ENCODE peak calls at places on chromosomes 2 and 18, in eight cellular contexts. C is body of pancreas; N is AG08396; Z is posterior vena cava; A is CD4-positive, alpha-beta T cell; Q is activated CD4-positive, alpha-beta T cell treated with anti-CD3 and anti-CD28 coated beads for 4 hours; H is amniotic stem cell; I is kidney glomerular epithelial cell. V is an unnamed sample.

GRCh38 chr2:120738786-120739771 is 3.4 kb downstream of the GLI2 start:
- DNase-seq in C (no peak), N (no peak), Z (peak; percentile 56), A (no peak), Q (no peak), H (no peak), I (no peak), V (no peak)

GRCh38 chr2:72126186-72127100 is 21.2 kb downstream of the CYP26B1 start:
- DNase-seq in C (no peak), N (no peak), Z (no peak), A (no peak), Q (no peak), H (no peak), I (no peak), V (no peak)

GRCh38 chr2:129829577-129829976 is 149.9 kb upstream of the RAB6C start:
- DNase-seq in C (no peak), N (no peak), Z (no peak), A (no peak), Q (no peak), H (no peak), I (no peak), V (no peak)

GRCh38 chr2:118032169-118033013 is 18.5 kb upstream of the CCDC93 start:
- DNase-seq in C (peak; percentile 53), N (peak; percentile 21), Z (no peak), A (peak; percentile 14), Q (peak; percentile 35), H (peak; percentile 31), I (peak; percentile 36), V (no peak)

GRCh38 chr2:44291281-44292248 is 16.3 kb downstream of the SLC3A1 start:
- DNase-seq in C (peak; percentile 84), N (peak; percentile 57), Z (no peak), A (no peak), Q (no peak), H (peak; percentile 46), I (peak; percentile 100), V (no peak)

GRCh38 chr2:224885295-224885694 is 157.0 kb downstream of the DOCK10 start:
- DNase-seq in C (no peak), N (no peak), Z (no peak), A (no peak), Q (no peak), H (no peak), I (no peak), V (no peak)

GRCh38 chr2:201697899-201698298 is 545 bp downstream of the MPP4 start:
- DNase-seq in C (no peak), N (peak; percentile 43), Z (no peak), A (no peak), Q (no peak), H (peak; percentile 51), I (peak; percentile 3), V (no peak)

GRCh38 chr2:71889991-71890684 is 257.5 kb downstream of the CYP26B1 start:
- DNase-seq in C (no peak), N (peak; percentile 61), Z (peak; percentile 74), A (no peak), Q (no peak), H (no peak), I (no peak), V (no peak)

GRCh38 chr18:57772387-57772799 is 30.7 kb downstream of the ATP8B1 start:
- DNase-seq in C (peak; percentile 58), N (no peak), Z (no peak), A (no peak), Q (no peak), H (no peak), I (no peak), V (no peak)

GRCh38 chr2:40428434-40428833 is 23.5 kb downstream of the SLC8A1 start:
- DNase-seq in C (no peak), N (no peak), Z (no peak), A (no peak), Q (no peak), H (no peak), I (no peak), V (no peak)

GRCh38 chr18:23969664-23970063 is 44.9 kb upstream of the TTC39C start:
- DNase-seq in C (no peak), N (no peak), Z (no peak), A (no peak), Q (no peak), H (no peak), I (no peak), V (no peak)

GRCh38 chr2:191917430-191917881 is 70.6 kb upstream of the CAVIN2 start:
- DNase-seq in C (no peak), N (no peak), Z (no peak), A (no peak), Q (no peak), H (no peak), I (no peak), V (no peak)

GRCh38 chr18:54812885-54813284 is 15.4 kb upstream of the RAB27B start:
- DNase-seq in C (no peak), N (no peak), Z (no peak), A (no peak), Q (no peak), H (no peak), I (no peak), V (no peak)

GRCh38 chr2:239533917-239534316 is 133.1 kb upstream of the HDAC4 start:
- DNase-seq in C (no peak), N (no peak), Z (peak; percentile 93), A (no peak), Q (no peak), H (no peak), I (no peak), V (no peak)

GRCh38 chr2:239268082-239268481 is 132.7 kb downstream of the HDAC4 start:
- DNase-seq in C (peak; percentile 76), N (no peak), Z (peak; percentile 83), A (no peak), Q (no peak), H (no peak), I (no peak), V (no peak)

GRCh38 chr2:26922638-26923466 is 47.6 kb upstream of the MAPRE3 start:
- DNase-seq in C (peak; percentile 34), N (peak; percentile 38), Z (no peak), A (no peak), Q (peak; percentile 27), H (no peak), I (peak; percentile 17), V (peak; percentile 32)

GRCh38 chr2:212254331-212254730 is 284.3 kb downstream of the ERBB4 start:
- DNase-seq in C (no peak), N (no peak), Z (no peak), A (no peak), Q (no peak), H (no peak), I (no peak), V (no peak)

GRCh38 chr2:134306521-134306920 is 52.6 kb downstream of the MGAT5 start:
- DNase-seq in C (no peak), N (no peak), Z (no peak), A (no peak), Q (no peak), H (no peak), I (no peak), V (no peak)

GRCh38 chr2:160063266-160063665 is 851 bp upstream of the PLA2R1 start:
- DNase-seq in C (no peak), N (no peak), Z (no peak), A (no peak), Q (no peak), H (no peak), I (no peak), V (no peak)

GRCh38 chr2:21017748-21018276 is 26.1 kb downstream of the APOB start:
- DNase-seq in C (no peak), N (no peak), Z (no peak), A (no peak), Q (no peak), H (no peak), I (no peak), V (no peak)

GRCh38 chr2:237199082-237199481 is 113.4 kb downstream of the COPS8 start:
- DNase-seq in C (no peak), N (no peak), Z (no peak), A (no peak), Q (no peak), H (no peak), I (no peak), V (no peak)

GRCh38 chr18:23377669-23378469 is 75.2 kb upstream of the RIOK3 start:
- DNase-seq in C (no peak), N (peak; percentile 69), Z (no peak), A (no peak), Q (no peak), H (peak; percentile 51), I (peak; percentile 75), V (no peak)

GRCh38 chr2:28359222-28360065 is 33.2 kb upstream of the FOSL2 start:
- DNase-seq in C (no peak), N (no peak), Z (no peak), A (peak; percentile 54), Q (peak; percentile 75), H (no peak), I (no peak), V (peak; percentile 66)

GRCh38 chr18:7152485-7152884 is 34.9 kb upstream of the LAMA1 start:
- DNase-seq in C (no peak), N (no peak), Z (no peak), A (no peak), Q (no peak), H (no peak), I (no peak), V (no peak)

GRCh38 chr2:116696223-116696622 is 1118.3 kb upstream of the DDX18 start:
- DNase-seq in C (no peak), N (no peak), Z (no peak), A (no peak), Q (no peak), H (no peak), I (no peak), V (no peak)

GRCh38 chr2:72745679-72746368 is 80.0 kb downstream of the EXOC6B start:
- DNase-seq in C (no peak), N (peak; percentile 16), Z (no peak), A (no peak), Q (peak; percentile 2), H (peak; percentile 19), I (peak; percentile 41), V (peak; percentile 27)